ENCODE peak calls at places on chromosome 10, in seven cellular contexts. C is midbrain, Q is mammary epithelial cell, K is HCT116, I is HepG2, X is PC-9, A is T-cell. N is an unnamed sample.

GRCh38 chr10:29585488-29585976 is 49.2 kb downstream of the SVIL start:
- DNase-seq in C (no peak), Q (no peak), K (no peak), I (no peak), X (no peak), A (no peak), N (no peak)

GRCh38 chr10:65235846-65236245 is 1690.0 kb upstream of the LRRTM3 start:
- DNase-seq in C (no peak), Q (peak; percentile 4), K (no peak), I (no peak), X (no peak), A (no peak), N (no peak)

GRCh38 chr10:63103971-63104409 is 29.1 kb upstream of the NRBF2 start:
- DNase-seq in C (no peak), Q (no peak), K (no peak), I (no peak), X (no peak), A (no peak), N (no peak)

GRCh38 chr10:12670004-12670403 is 320.7 kb downstream of the CAMK1D start:
- DNase-seq in C (no peak), Q (no peak), K (no peak), I (no peak), X (no peak), A (no peak), N (no peak)

GRCh38 chr10:110765513-110766375 is 106.0 kb upstream of the PDCD4 start:
- DNase-seq in C (no peak), Q (no peak), K (no peak), I (no peak), X (no peak), A (no peak), N (peak; percentile 20)

GRCh38 chr10:52318822-52319464 is 4.9 kb downstream of the DKK1 start:
- DNase-seq in C (no peak), Q (peak; percentile 93), K (peak; percentile 93), I (peak; percentile 69), X (no peak), A (no peak), N (peak; percentile 92)

GRCh38 chr10:92740762-92741161 is 51.0 kb downstream of the HHEX start:
- DNase-seq in C (no peak), Q (no peak), K (no peak), I (no peak), X (no peak), A (no peak), N (no peak)

GRCh38 chr10:118965096-118965495 is 64.4 kb upstream of the NANOS1 start:
- DNase-seq in C (no peak), Q (no peak), K (no peak), I (no peak), X (no peak), A (no peak), N (no peak)

GRCh38 chr10:25061711-25062455 is 45.5 kb downstream of the THNSL1 start:
- DNase-seq in C (no peak), Q (peak; percentile 68), K (no peak), I (no peak), X (no peak), A (no peak), N (peak; percentile 72)

GRCh38 chr10:2782265-2782664 is 285.1 kb upstream of the PFKP start:
- DNase-seq in C (no peak), Q (no peak), K (no peak), I (no peak), X (no peak), A (no peak), N (no peak)

GRCh38 chr10:2214035-2214434 is 476.7 kb upstream of the ADARB2 start:
- DNase-seq in C (no peak), Q (peak; percentile 89), K (no peak), I (no peak), X (no peak), A (no peak), N (no peak)

GRCh38 chr10:72105098-72105475 is 16.7 kb upstream of the SPOCK2 start:
- DNase-seq in C (no peak), Q (no peak), K (no peak), I (no peak), X (no peak), A (no peak), N (no peak)

GRCh38 chr10:79070611-79071534 is 2.1 kb downstream of the ZMIZ1 start:
- DNase-seq in C (peak; percentile 90), Q (peak; percentile 92), K (no peak), I (peak; percentile 90), X (peak; percentile 91), A (no peak), N (peak; percentile 20)

GRCh38 chr10:75402486-75403143 is 1.1 kb upstream of the ZNF503 start:
- DNase-seq in C (peak; percentile 71), Q (peak; percentile 40), K (no peak), I (no peak), X (peak; percentile 25), A (no peak), N (no peak)

GRCh38 chr10:73251683-73252444 is 580 bp downstream of the MRPS16 start:
- DNase-seq in C (no peak), Q (no peak), K (no peak), I (peak; percentile 69), X (no peak), A (no peak), N (peak; percentile 18)

GRCh38 chr10:120456626-120457430 is at the start of gene PLPP4:
- DNase-seq in C (peak; percentile 61), Q (peak; percentile 22), K (no peak), I (no peak), X (no peak), A (no peak), N (no peak)

GRCh38 chr10:127145173-127145572 is 51.2 kb downstream of the INSYN2A start:
- DNase-seq in C (no peak), Q (peak; percentile 86), K (peak; percentile 24), I (no peak), X (no peak), A (no peak), N (no peak)

GRCh38 chr10:101482568-101482967 is 105.5 kb downstream of the POLL start:
- DNase-seq in C (no peak), Q (no peak), K (no peak), I (no peak), X (no peak), A (no peak), N (no peak)

GRCh38 chr10:90587561-90587960 is 270.3 kb downstream of the HTR7 start:
- DNase-seq in C (no peak), Q (no peak), K (no peak), I (no peak), X (no peak), A (no peak), N (no peak)

GRCh38 chr10:125091891-125092290 is 68.5 kb downstream of the CTBP2 start:
- DNase-seq in C (no peak), Q (no peak), K (no peak), I (no peak), X (no peak), A (no peak), N (no peak)

GRCh38 chr10:114607358-114607998 is 50.6 kb downstream of the ABLIM1 start:
- DNase-seq in C (no peak), Q (peak; percentile 47), K (no peak), I (no peak), X (no peak), A (no peak), N (no peak)

GRCh38 chr10:15745748-15746147 is 26.0 kb upstream of the ITGA8 start:
- DNase-seq in C (no peak), Q (no peak), K (no peak), I (no peak), X (no peak), A (no peak), N (no peak)

GRCh38 chr10:77576007-77576367 is 61.6 kb downstream of the KCNMA1 start:
- DNase-seq in C (no peak), Q (no peak), K (no peak), I (no peak), X (no peak), A (no peak), N (no peak)

GRCh38 chr10:103610921-103611511 is 117.5 kb downstream of the NEURL1 start:
- DNase-seq in C (no peak), Q (no peak), K (no peak), I (no peak), X (no peak), A (no peak), N (no peak)

GRCh38 chr10:78775891-78776290 is 292.9 kb upstream of the ZMIZ1 start:
- DNase-seq in C (no peak), Q (no peak), K (no peak), I (no peak), X (no peak), A (no peak), N (no peak)

GRCh38 chr10:80471715-80472233 is 17.7 kb downstream of the TSPAN14 start:
- DNase-seq in C (no peak), Q (peak; percentile 98), K (peak; percentile 56), I (no peak), X (peak; percentile 97), A (no peak), N (peak; percentile 87)

GRCh38 chr10:67256984-67257383 is 331.1 kb downstream of the LRRTM3 start:
- DNase-seq in C (no peak), Q (no peak), K (no peak), I (no peak), X (no peak), A (no peak), N (no peak)

GRCh38 chr10:110005716-110006115 is 2.1 kb upstream of the ADD3 start:
- DNase-seq in C (peak; percentile 59), Q (peak; percentile 22), K (no peak), I (peak; percentile 35), X (no peak), A (peak; percentile 3), N (peak; percentile 24)

GRCh38 chr10:97428572-97428981 is 2.6 kb downstream of the PGAM1 start:
- DNase-seq in C (no peak), Q (peak; percentile 40), K (no peak), I (no peak), X (no peak), A (no peak), N (no peak)

GRCh38 chr10:3045471-3046209 is 21.7 kb upstream of the PFKP start:
- DNase-seq in C (no peak), Q (peak; percentile 62), K (no peak), I (peak; percentile 27), X (peak; percentile 96), A (no peak), N (peak; percentile 78)

GRCh38 chr10:114374141-114374791 is 30.0 kb downstream of the AFAP1L2 start:
- DNase-seq in C (no peak), Q (no peak), K (no peak), I (no peak), X (no peak), A (no peak), N (no peak)

GRCh38 chr10:93198401-93199175 is 124.9 kb downstream of the CYP26A1 start:
- DNase-seq in C (no peak), Q (peak; percentile 12), K (no peak), I (no peak), X (no peak), A (no peak), N (peak; percentile 19)

GRCh38 chr10:62795093-62795492 is 9.4 kb upstream of the ADO start:
- DNase-seq in C (no peak), Q (no peak), K (no peak), I (no peak), X (no peak), A (no peak), N (no peak)